ENCODE peak calls at places on chromosomes 16 and 17, in nine cellular contexts. G, C, P, R, D, H, O, N and Z are unnamed samples.
A peak's percentile ranks its signal among the peaks of the same experiment; 100 is the strongest.

GRCh38 chr16:4182581-4183257 is 59.2 kb downstream of the SRL start:
- DNase-seq in P (no peak), N (peak; percentile 82), G (no peak), H (no peak), R (peak; percentile 33), O (no peak), C (no peak), D (no peak), Z (no peak)

GRCh38 chr16:30417447-30418349 is 10.3 kb downstream of the ZNF771 start:
- DNase-seq in G (peak; percentile 76), D (peak; percentile 90), C (peak; percentile 87), H (peak; percentile 86), R (no peak), O (peak; percentile 40), P (peak; percentile 79), N (peak; percentile 78), Z (peak; percentile 75)

GRCh38 chr17:38425048-38425447 is 3.2 kb upstream of the ARHGAP23 start:
- DNase-seq in R (no peak), P (no peak), C (no peak), G (no peak), D (no peak), N (no peak), H (no peak), O (no peak), Z (no peak)

GRCh38 chr16:11139624-11140375 is 116.2 kb downstream of the SOCS1 start:
- DNase-seq in C (peak; percentile 31), D (no peak), O (no peak), R (no peak), G (no peak), N (no peak), P (no peak), H (no peak), Z (no peak)

GRCh38 chr16:825298-826061 is 24.9 kb upstream of the GNG13 start:
- DNase-seq in H (no peak), O (no peak), P (no peak), G (peak; percentile 39), C (no peak), N (no peak), D (peak; percentile 66), R (no peak), Z (no peak)

GRCh38 chr16:83344014-83344413 is 463.8 kb upstream of the HSBP1 start:
- DNase-seq in C (no peak), N (no peak), H (peak; percentile 72), P (no peak), G (no peak), R (no peak), D (no peak), O (no peak), Z (no peak)

GRCh38 chr16:29765167-29766032 is 12.7 kb upstream of the ZG16 start:
- DNase-seq in D (no peak), R (no peak), G (no peak), O (no peak), N (no peak), C (no peak), P (no peak), H (no peak), Z (no peak)

GRCh38 chr17:250487-251300 is 69.2 kb upstream of the DOC2B start:
- DNase-seq in H (no peak), O (no peak), N (no peak), C (no peak), G (peak; percentile 5), R (no peak), D (no peak), P (no peak), Z (no peak)

GRCh38 chr17:2981325-2981724 is 82.1 kb downstream of the OR1D5 start:
- DNase-seq in H (no peak), O (no peak), R (no peak), N (no peak), G (peak; percentile 5), P (no peak), C (no peak), D (no peak), Z (no peak)

GRCh38 chr16:4574919-4575705 is 19.0 kb downstream of the C16orf96 start:
- DNase-seq in H (no peak), O (no peak), C (no peak), D (no peak), P (no peak), G (no peak), N (no peak), R (no peak), Z (no peak)

GRCh38 chr17:77830816-77831490 is 127.5 kb upstream of the TNRC6C start:
- DNase-seq in P (no peak), H (no peak), D (no peak), N (no peak), O (no peak), G (peak; percentile 34), R (no peak), C (no peak), Z (no peak)

GRCh38 chr17:71846561-71846960 is 274.3 kb upstream of the SOX9 start:
- DNase-seq in N (no peak), G (no peak), C (no peak), H (no peak), P (no peak), O (peak; percentile 29), D (no peak), R (no peak), Z (no peak)

GRCh38 chr17:73316919-73317505 is 5.2 kb upstream of the CDC42EP4 start:
- DNase-seq in N (no peak), D (no peak), O (peak; percentile 10), G (no peak), P (no peak), H (no peak), C (no peak), R (no peak), Z (no peak)

GRCh38 chr16:3553138-3553923 is 23.9 kb downstream of the NLRC3 start:
- DNase-seq in P (no peak), O (no peak), N (no peak), D (no peak), G (no peak), R (no peak), C (no peak), H (no peak), Z (no peak)

GRCh38 chr17:58303981-58304734 is 23.4 kb upstream of the MPO start:
- DNase-seq in D (peak; percentile 99), N (peak; percentile 91), R (no peak), C (peak; percentile 57), G (peak; percentile 18), P (no peak), H (peak; percentile 30), O (peak; percentile 79), Z (peak; percentile 38)

GRCh38 chr16:21684199-21684598 is 20.4 kb downstream of the OTOA start:
- DNase-seq in O (no peak), P (peak; percentile 12), C (peak; percentile 3), R (peak; percentile 9), N (peak; percentile 21), H (no peak), D (peak; percentile 57), G (no peak), Z (no peak)

GRCh38 chr17:12320286-12320685 is 299.6 kb downstream of the MAP2K4 start:
- DNase-seq in P (no peak), R (no peak), D (no peak), H (no peak), G (no peak), N (no peak), O (no peak), C (no peak), Z (no peak)

GRCh38 chr17:30969989-30970680 is 704 bp upstream of the RNF135 start:
- DNase-seq in G (peak; percentile 23), R (no peak), O (no peak), N (peak; percentile 60), D (peak; percentile 32), P (no peak), C (peak; percentile 24), H (peak; percentile 61), Z (no peak)

GRCh38 chr16:78844682-78845081 is 745.2 kb downstream of the WWOX start:
- DNase-seq in H (no peak), C (no peak), N (no peak), O (no peak), D (no peak), P (no peak), G (no peak), R (no peak), Z (no peak)

GRCh38 chr16:89410794-89411309 is 79.5 kb downstream of the ANKRD11 start:
- DNase-seq in R (no peak), D (peak; percentile 69), P (no peak), G (no peak), N (no peak), O (no peak), H (peak; percentile 65), C (peak; percentile 24), Z (peak; percentile 80)

GRCh38 chr16:2190002-2190658 is 6.3 kb downstream of the CASKIN1 start:
- DNase-seq in G (no peak), D (no peak), H (no peak), O (no peak), P (no peak), N (no peak), R (no peak), C (no peak), Z (no peak)

GRCh38 chr16:57419506-57419905 is 14.9 kb downstream of the CCL17 start:
- DNase-seq in P (no peak), O (no peak), N (no peak), D (no peak), G (no peak), C (no peak), R (no peak), H (no peak), Z (no peak)

GRCh38 chr16:68028996-68029395 is 5.9 kb downstream of the DUS2 start:
- DNase-seq in P (no peak), O (no peak), C (no peak), R (no peak), N (no peak), H (no peak), D (no peak), G (no peak), Z (no peak)

GRCh38 chr16:11699234-11699894 is 31.1 kb downstream of the SNN start:
- DNase-seq in N (no peak), P (no peak), H (no peak), G (no peak), R (no peak), O (no peak), D (no peak), C (no peak), Z (no peak)

GRCh38 chr17:70499067-70499786 is 329.9 kb downstream of the KCNJ2 start:
- DNase-seq in P (no peak), O (no peak), G (no peak), R (no peak), N (no peak), H (no peak), C (no peak), D (no peak), Z (no peak)

GRCh38 chr16:57001026-57001669 is 11.8 kb downstream of the NLRC5 start:
- DNase-seq in O (no peak), R (no peak), H (no peak), G (no peak), N (no peak), P (no peak), C (no peak), D (no peak), Z (no peak)

GRCh38 chr17:48542956-48543853 is 1.7 kb downstream of the HOXB2 start:
- DNase-seq in G (no peak), O (peak; percentile 23), P (no peak), H (peak; percentile 1), N (peak; percentile 85), C (peak; percentile 75), R (no peak), D (peak; percentile 55), Z (no peak)

GRCh38 chr17:78993981-78994671 is 14.4 kb upstream of the LGALS3BP start:
- DNase-seq in G (peak; percentile 9), P (no peak), H (no peak), R (no peak), N (no peak), O (no peak), C (no peak), D (no peak), Z (no peak)

GRCh38 chr17:81931557-81932332 is 4.2 kb upstream of the MAFG start:
- DNase-seq in R (no peak), D (peak; percentile 98), H (no peak), G (no peak), O (peak; percentile 91), N (no peak), C (no peak), P (no peak), Z (peak; percentile 46)

GRCh38 chr16:1309888-1310831 is 724 bp downstream of the UBE2I start:
- DNase-seq in P (no peak), D (no peak), G (peak; percentile 74), H (no peak), N (peak; percentile 66), C (peak; percentile 60), O (no peak), R (no peak), Z (no peak)

GRCh38 chr16:86490859-86491642 is 19.3 kb upstream of the FOXF1 start:
- DNase-seq in G (no peak), R (no peak), N (no peak), O (no peak), P (no peak), C (no peak), D (no peak), H (no peak), Z (no peak)